ENCODE peak calls at places on chromosomes 13 and 19, in nine cellular contexts. A is esophagus muscularis mucosa; K is GM23338; M is fibroblast of the aortic adventitia; G is mucosa of descending colon; E is A549; J is fibroblast of villous mesenchyme; Z is uterus; S is CD8-positive, alpha-beta T cell. F is an unnamed sample.

GRCh38 chr13:26921918-26922317 is 161.3 kb upstream of the GPR12 start:
- DNase-seq in K (no peak), S (no peak), Z (no peak), J (no peak), G (no peak), E (no peak), M (no peak), A (no peak), F (no peak)

GRCh38 chr13:45119469-45119989 is 781 bp upstream of the GTF2F2 start:
- DNase-seq in K (no peak), S (peak; percentile 65), M (peak; percentile 67), Z (no peak), G (no peak), A (no peak), J (peak; percentile 87), E (no peak), F (peak; percentile 61)

GRCh38 chr19:48321622-48322591 is 3.4 kb upstream of the EMP3 start:
- DNase-seq in E (peak; percentile 94), S (peak; percentile 100), G (peak; percentile 100), J (peak; percentile 99), K (peak; percentile 98), Z (peak; percentile 99), A (peak; percentile 100), M (peak; percentile 98), F (peak; percentile 100)

GRCh38 chr13:76792680-76793334 is 93.4 kb downstream of the KCTD12 start:
- DNase-seq in G (no peak), S (no peak), J (peak; percentile 52), Z (peak; percentile 27), E (no peak), M (peak; percentile 81), K (no peak), A (no peak), F (no peak)

GRCh38 chr19:16771618-16772017 is 52.0 kb downstream of the NWD1 start:
- DNase-seq in G (peak; percentile 51), K (peak; percentile 96), J (peak; percentile 79), A (peak; percentile 97), E (peak; percentile 66), S (peak; percentile 76), Z (peak; percentile 71), M (peak; percentile 88), F (peak; percentile 85)

GRCh38 chr19:48961051-48961649 is 4.0 kb upstream of the FTL start:
- DNase-seq in S (no peak), E (no peak), A (no peak), K (no peak), M (no peak), G (peak; percentile 62), Z (no peak), J (no peak), F (no peak)

GRCh38 chr13:36986462-36987240 is 12.5 kb downstream of the ALG5 start:
- DNase-seq in J (peak; percentile 19), S (no peak), K (no peak), M (no peak), A (no peak), G (no peak), E (no peak), Z (no peak), F (no peak)

GRCh38 chr13:77386880-77387606 is 60.1 kb upstream of the MYCBP2 start:
- DNase-seq in M (peak; percentile 73), A (no peak), E (no peak), K (no peak), G (no peak), S (no peak), J (peak; percentile 49), Z (no peak), F (peak; percentile 97)

GRCh38 chr13:42048323-42048624 is 174 bp upstream of the DGKH start:
- DNase-seq in M (no peak), G (no peak), J (no peak), A (no peak), K (peak; percentile 27), Z (no peak), S (no peak), E (no peak), F (no peak)

GRCh38 chr13:48493076-48493765 is 39.7 kb downstream of the RCBTB2 start:
- DNase-seq in J (no peak), K (no peak), Z (no peak), G (no peak), M (no peak), S (no peak), E (no peak), A (no peak), F (peak; percentile 24)

GRCh38 chr19:18098891-18099622 is 1.5 kb downstream of the MAST3 start:
- DNase-seq in E (no peak), G (peak; percentile 61), M (no peak), J (no peak), K (peak; percentile 58), S (peak; percentile 58), A (no peak), Z (no peak), F (no peak)

GRCh38 chr13:33312150-33312908 is 26.8 kb upstream of the STARD13 start:
- DNase-seq in M (peak; percentile 48), J (peak; percentile 59), A (no peak), K (peak; percentile 37), S (no peak), G (no peak), Z (no peak), E (no peak), F (no peak)

GRCh38 chr13:93226623-93227279 is at the start of gene GPC6:
- DNase-seq in K (peak; percentile 88), G (no peak), Z (no peak), A (no peak), J (peak; percentile 92), S (no peak), E (no peak), M (peak; percentile 98), F (no peak)

GRCh38 chr13:47110141-47110540 is 213.3 kb upstream of the HTR2A start:
- DNase-seq in A (no peak), M (no peak), E (no peak), S (no peak), J (no peak), G (no peak), Z (no peak), K (no peak), F (no peak)

GRCh38 chr13:32278456-32278855 is 36.7 kb downstream of the ZAR1L start:
- DNase-seq in A (no peak), M (no peak), E (no peak), S (no peak), Z (no peak), K (no peak), J (peak; percentile 22), G (no peak), F (no peak)

GRCh38 chr13:43516401-43516826 is 270.4 kb downstream of the ENOX1 start:
- DNase-seq in J (peak; percentile 97), E (no peak), M (peak; percentile 96), G (no peak), Z (peak; percentile 42), K (no peak), S (no peak), A (no peak), F (no peak)

GRCh38 chr19:18425515-18426415 is 6.6 kb downstream of the SSBP4 start:
- DNase-seq in A (no peak), G (peak; percentile 46), M (peak; percentile 66), E (no peak), Z (peak; percentile 82), J (peak; percentile 59), K (peak; percentile 26), S (peak; percentile 6), F (no peak)

DNA sequence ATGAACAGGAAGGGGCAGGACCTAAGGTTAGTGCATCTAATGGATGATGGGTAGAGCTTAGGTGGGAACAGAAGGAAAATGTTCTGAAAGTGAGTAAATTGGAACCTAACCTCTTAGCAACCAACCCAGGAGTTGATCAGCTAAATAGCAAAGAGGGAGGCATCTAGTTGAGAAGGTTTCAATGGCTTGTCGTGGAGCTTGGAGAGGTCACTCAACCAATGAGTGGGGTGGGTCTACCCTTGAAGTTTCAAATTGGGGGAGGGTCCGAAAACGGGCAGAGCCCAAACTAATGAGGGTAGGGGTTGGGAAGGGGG is 5.7 kb upstream of the SHKBP1 start:
- DNase-seq in J (no peak), G (no peak), S (no peak), E (no peak), M (no peak), K (no peak), Z (no peak), A (no peak), F (no peak)
- H3K4me3 ChIP-seq in J (no peak overlapping the region), G (no peak overlapping the region), S (peak overlapping the region; percentile 51), E (peak overlapping the region; percentile 5), M (peak overlapping the region; percentile 2), K (no peak overlapping the region), Z (no peak overlapping the region), A (peak overlapping the region; percentile 62), F (no peak overlapping the region)

DNA sequence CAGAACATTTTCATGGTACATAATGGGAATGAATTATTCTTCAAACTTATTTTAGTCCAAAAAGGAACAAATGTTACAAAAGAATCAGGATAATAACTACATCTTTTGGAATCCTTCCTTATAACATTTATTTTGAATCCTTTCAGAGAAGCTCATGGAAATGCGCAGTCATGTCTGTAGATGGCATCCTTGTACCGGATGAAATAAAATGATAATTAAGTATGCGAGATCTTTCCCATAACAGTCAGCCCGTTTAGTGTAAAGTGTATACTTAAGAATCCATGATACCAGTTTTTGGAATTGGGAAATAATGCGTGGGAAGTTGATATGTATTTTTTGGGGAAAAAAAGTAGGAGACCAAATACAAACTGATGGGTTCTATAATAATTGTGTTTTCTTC is 418.8 kb downstream of the GPC5 start:
- DNase-seq in A (no peak), S (no peak), J (peak; percentile 3), Z (no peak), K (no peak), M (peak; percentile 28), E (no peak), G (no peak), F (no peak)
- TF ChIP-seq CTCF in A (no peak), S (no peak), J (peak; percentile 20), Z (no peak), K (no peak), M (peak; percentile 23), E (no peak), G (no peak), F (no peak)

DNA sequence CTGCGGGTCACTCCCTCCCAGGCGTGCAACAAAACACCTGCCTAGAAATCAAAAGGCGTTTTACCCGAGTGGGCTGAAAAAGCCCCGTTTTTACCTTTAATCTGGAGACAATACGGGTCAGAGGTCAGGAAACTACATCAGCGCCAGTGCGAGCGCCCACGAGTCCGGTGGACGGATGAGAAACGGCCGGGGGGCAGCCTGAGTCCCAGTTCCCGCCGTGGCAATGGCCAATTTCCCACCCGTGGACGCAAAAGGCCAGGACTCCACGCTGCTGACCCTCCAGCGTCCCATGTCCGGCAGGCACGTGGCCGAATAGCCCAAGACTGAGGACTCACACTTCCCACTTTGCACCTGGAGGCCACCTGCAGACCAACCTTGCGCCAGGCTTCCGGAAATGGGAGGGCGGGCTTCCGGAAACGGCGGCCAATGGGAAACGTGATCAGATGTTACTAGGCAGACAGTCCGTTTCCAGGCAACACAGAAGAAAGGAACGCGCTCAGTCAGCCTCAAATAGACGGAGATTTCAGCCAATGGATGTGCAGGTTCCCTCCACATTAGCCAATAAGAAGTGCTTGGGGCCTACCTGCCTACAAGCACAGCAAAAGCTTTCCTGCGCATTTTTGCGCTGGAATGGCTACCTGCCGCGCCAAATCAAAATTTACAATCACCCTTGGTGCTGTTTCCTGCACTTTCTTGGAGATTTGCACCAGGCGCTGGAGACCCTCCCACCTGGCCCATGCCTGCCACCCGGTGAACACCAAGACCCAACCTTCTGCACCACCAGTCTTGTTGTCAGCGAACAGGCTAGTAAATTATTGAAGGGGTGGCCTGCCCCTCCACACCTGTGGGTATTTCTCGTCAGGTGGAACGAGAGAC is 47.4 kb downstream of the ZFP14 start:
- DNase-seq in S (peak; percentile 31), A (peak; percentile 93), J (peak; percentile 85), E (peak; percentile 38), M (peak; percentile 82), G (peak; percentile 74), Z (peak; percentile 81), K (peak; percentile 99), F (no peak)
- H3K4me3 ChIP-seq in S (peak overlapping the region; percentile 46), A (peak overlapping the region; percentile 89), J (peak overlapping the region; percentile 75), E (peak overlapping the region; percentile 33), M (peak overlapping the region; percentile 84), G (peak overlapping the region; percentile 14), Z (peak overlapping the region; percentile 85), K (peak overlapping the region; percentile 76), F (no peak overlapping the region)

GRCh38 chr13:109733550-109733949 is 52.8 kb downstream of the IRS2 start:
- DNase-seq in G (no peak), K (no peak), E (no peak), M (no peak), A (no peak), J (no peak), Z (no peak), S (no peak), F (no peak)
- TF ChIP-seq CTCF in G (no peak), K (no peak), E (no peak), M (no peak), A (no peak), J (no peak), Z (no peak), S (no peak), F (no peak)